ENCODE peak calls at places on chromosomes 7 and 10, in four cellular contexts. One of them, this sample, is unnamed.
A peak's percentile ranks its signal among the peaks of the same experiment; 100 is the strongest.

GRCh38 chr7:69687739-69688431 is 89.6 kb downstream of the AUTS2 start:
- DNase-seq in GM23338: no peak
- DNase-seq in NCI-H2029 treated with DMSO at 0.1 percent for 48 hours: peak; percentile 23
- DNase-seq in MM.1S: no peak
- DNase-seq in this sample: no peak

GRCh38 chr7:130669051-130669700 is 628 bp upstream of the COPG2 start:
- DNase-seq in GM23338: no peak
- DNase-seq in MM.1S: no peak
- DNase-seq in NCI-H2029 treated with DMSO at 0.1 percent for 48 hours: no peak
- DNase-seq in this sample: no peak

GRCh38 chr7:8295638-8296361 is 33.8 kb upstream of the ICA1 start:
- DNase-seq in MM.1S: peak; percentile 83
- DNase-seq in NCI-H2029 treated with DMSO at 0.1 percent for 48 hours: peak; percentile 90
- DNase-seq in GM23338: peak; percentile 96
- DNase-seq in this sample: peak; percentile 79

GRCh38 chr10:16545126-16545736 is 23.6 kb upstream of the C1QL3 start:
- DNase-seq in NCI-H2029 treated with DMSO at 0.1 percent for 48 hours: peak; percentile 2
- DNase-seq in MM.1S: peak; percentile 37
- DNase-seq in GM23338: peak; percentile 73
- DNase-seq in this sample: peak; percentile 50

GRCh38 chr10:32367793-32368453 is 21.0 kb upstream of the EPC1 start:
- DNase-seq in MM.1S: peak; percentile 55
- DNase-seq in NCI-H2029 treated with DMSO at 0.1 percent for 48 hours: peak; percentile 7
- DNase-seq in GM23338: peak; percentile 83
- DNase-seq in this sample: peak; percentile 63

GRCh38 chr7:105191329-105191728 is 177.3 kb downstream of the KMT2E start:
- DNase-seq in NCI-H2029 treated with DMSO at 0.1 percent for 48 hours: no peak
- DNase-seq in GM23338: no peak
- DNase-seq in MM.1S: no peak
- DNase-seq in this sample: no peak

GRCh38 chr7:25897261-25897782 is 254.7 kb upstream of the NFE2L3 start:
- DNase-seq in MM.1S: no peak
- DNase-seq in NCI-H2029 treated with DMSO at 0.1 percent for 48 hours: no peak
- DNase-seq in GM23338: peak; percentile 14
- DNase-seq in this sample: no peak

GRCh38 chr7:122674502-122674901 is 24.4 kb downstream of the RNF133 start:
- DNase-seq in GM23338: no peak
- DNase-seq in MM.1S: no peak
- DNase-seq in NCI-H2029 treated with DMSO at 0.1 percent for 48 hours: peak; percentile 86
- DNase-seq in this sample: peak; percentile 35

GRCh38 chr7:131553906-131554305 is 2.5 kb downstream of the PODXL start:
- DNase-seq in MM.1S: no peak
- DNase-seq in NCI-H2029 treated with DMSO at 0.1 percent for 48 hours: no peak
- DNase-seq in GM23338: no peak
- DNase-seq in this sample: no peak

GRCh38 chr10:50497758-50498157 is 126.0 kb downstream of the SGMS1 start:
- DNase-seq in NCI-H2029 treated with DMSO at 0.1 percent for 48 hours: no peak
- DNase-seq in MM.1S: peak; percentile 85
- DNase-seq in GM23338: no peak
- DNase-seq in this sample: peak; percentile 49

GRCh38 chr10:97498841-97499560 is at the start of gene UBTD1:
- DNase-seq in GM23338: peak; percentile 67
- DNase-seq in MM.1S: peak; percentile 11
- DNase-seq in NCI-H2029 treated with DMSO at 0.1 percent for 48 hours: no peak
- DNase-seq in this sample: peak; percentile 50

GRCh38 chr10:25725917-25726716 is 207.9 kb upstream of the MYO3A start:
- DNase-seq in NCI-H2029 treated with DMSO at 0.1 percent for 48 hours: peak; percentile 14
- DNase-seq in MM.1S: peak; percentile 68
- DNase-seq in GM23338: peak; percentile 92
- DNase-seq in this sample: peak; percentile 62

GRCh38 chr7:100515072-100515532 is 23.9 kb upstream of the AGFG2 start:
- DNase-seq in NCI-H2029 treated with DMSO at 0.1 percent for 48 hours: no peak
- DNase-seq in MM.1S: no peak
- DNase-seq in GM23338: no peak
- DNase-seq in this sample: peak; percentile 79

GRCh38 chr7:83970081-83970480 is 224.5 kb downstream of the SEMA3A start:
- DNase-seq in NCI-H2029 treated with DMSO at 0.1 percent for 48 hours: no peak
- DNase-seq in MM.1S: no peak
- DNase-seq in GM23338: no peak
- DNase-seq in this sample: no peak

GRCh38 chr7:19410096-19410495 is 264.9 kb upstream of the FERD3L start:
- DNase-seq in MM.1S: no peak
- DNase-seq in NCI-H2029 treated with DMSO at 0.1 percent for 48 hours: no peak
- DNase-seq in GM23338: no peak
- DNase-seq in this sample: no peak

GRCh38 chr7:20331231-20331880 is 656 bp downstream of the ITGB8 start:
- DNase-seq in MM.1S: peak; percentile 70
- DNase-seq in GM23338: peak; percentile 83
- DNase-seq in NCI-H2029 treated with DMSO at 0.1 percent for 48 hours: no peak
- DNase-seq in this sample: peak; percentile 57

GRCh38 chr7:80070391-80070790 is 64.2 kb upstream of the GNAI1 start:
- DNase-seq in GM23338: no peak
- DNase-seq in MM.1S: no peak
- DNase-seq in NCI-H2029 treated with DMSO at 0.1 percent for 48 hours: no peak
- DNase-seq in this sample: no peak

GRCh38 chr10:36280886-36281499 is 638.9 kb upstream of the FZD8 start:
- DNase-seq in GM23338: no peak
- DNase-seq in MM.1S: no peak
- DNase-seq in NCI-H2029 treated with DMSO at 0.1 percent for 48 hours: no peak
- DNase-seq in this sample: peak; percentile 79

GRCh38 chr7:93374345-93374940 is 142.3 kb downstream of the VPS50 start:
- DNase-seq in MM.1S: peak; percentile 65
- DNase-seq in GM23338: peak; percentile 76
- DNase-seq in NCI-H2029 treated with DMSO at 0.1 percent for 48 hours: no peak
- DNase-seq in this sample: peak; percentile 39

GRCh38 chr10:52215745-52216361 is 98.2 kb upstream of the DKK1 start:
- DNase-seq in NCI-H2029 treated with DMSO at 0.1 percent for 48 hours: no peak
- DNase-seq in GM23338: peak; percentile 79
- DNase-seq in MM.1S: peak; percentile 74
- DNase-seq in this sample: peak; percentile 57